ENCODE peak calls at places on chromosomes 5 and 9, in four cellular contexts. Z, X, T and U are unnamed samples.

GRCh38 chr5:1858436-1858835 is 24.3 kb downstream of the IRX4 start:
- DNase-seq in Z (no peak), X (no peak), T (no peak), U (no peak)

GRCh38 chr5:66324357-66324756 is 180.3 kb downstream of the SREK1 start:
- DNase-seq in Z (no peak), X (no peak), T (no peak), U (no peak)

GRCh38 chr5:57659889-57660288 is 177.3 kb upstream of the ACTBL2 start:
- DNase-seq in Z (no peak), X (no peak), T (no peak), U (no peak)

GRCh38 chr5:6728011-6728794 is 15.0 kb downstream of the TENT4A start:
- DNase-seq in Z (no peak), X (no peak), T (no peak), U (no peak)

GRCh38 chr5:72938206-72938605 is 17.6 kb upstream of the FCHO2 start:
- DNase-seq in Z (no peak), X (no peak), T (no peak), U (no peak)

GRCh38 chr5:89343666-89344065 is 460.7 kb upstream of the MEF2C start:
- DNase-seq in Z (no peak), X (no peak), T (no peak), U (no peak)

GRCh38 chr5:120055858-120056257 is 408.2 kb upstream of the PRR16 start:
- DNase-seq in Z (no peak), X (peak), T (no peak), U (no peak)

GRCh38 chr5:36305571-36306326 is 4.0 kb upstream of the RANBP3L start:
- DNase-seq in Z (no peak), X (peak), T (no peak), U (peak)

GRCh38 chr5:114010362-114010761 is 351.5 kb upstream of the KCNN2 start:
- DNase-seq in Z (no peak), X (no peak), T (no peak), U (no peak)

GRCh38 chr9:135729480-135729879 is 27.5 kb downstream of the KCNT1 start:
- DNase-seq in Z (no peak), X (no peak), T (no peak), U (no peak)

GRCh38 chr9:91795500-91796241 is 154.4 kb downstream of the ROR2 start:
- DNase-seq in Z (no peak), X (no peak), T (no peak), U (no peak)

GRCh38 chr5:31553863-31554262 is 21.8 kb downstream of the C5orf22 start:
- DNase-seq in Z (no peak), X (no peak), T (no peak), U (no peak)

GRCh38 chr9:123387686-123388085 is 31.7 kb downstream of the CRB2 start:
- DNase-seq in Z (no peak), X (no peak), T (no peak), U (no peak)

GRCh38 chr5:147763791-147764525 is 18.6 kb downstream of the JAKMIP2 start:
- DNase-seq in Z (no peak), X (no peak), T (no peak), U (no peak)